ENCODE peak calls at places on chromosomes 1 and 21, in six cellular contexts. T, P, U, D, Y and A are unnamed samples.

GRCh38 chr1:96992871-96993270 is 271.3 kb downstream of the PTBP2 start:
- DNase-seq in D (no peak), U (peak), Y (no peak), T (no peak), P (no peak), A (no peak)

GRCh38 chr1:177959793-177960515 is 9.9 kb downstream of the SEC16B start:
- DNase-seq in T (peak), U (peak), D (no peak), Y (no peak), P (no peak), A (no peak)

GRCh38 chr21:34613679-34614442 is 1.1 kb downstream of the RCAN1 start:
- DNase-seq in T (peak), D (no peak), P (peak), Y (no peak), U (peak), A (no peak)

GRCh38 chr1:31382379-31382989 is 9.6 kb upstream of the FABP3 start:
- DNase-seq in T (no peak), U (no peak), Y (no peak), D (no peak), P (no peak), A (no peak)

GRCh38 chr1:52601519-52601918 is 652 bp upstream of the GPX7 start:
- DNase-seq in D (no peak), U (no peak), T (no peak), Y (no peak), P (no peak), A (no peak)

GRCh38 chr21:46138383-46138970 is 16.9 kb downstream of the FTCD start:
- DNase-seq in D (no peak), T (no peak), P (no peak), Y (no peak), U (no peak), A (no peak)

GRCh38 chr1:234620272-234620711 is 10.3 kb upstream of the IRF2BP2 start:
- DNase-seq in U (peak), Y (no peak), D (no peak), P (no peak), T (no peak), A (no peak)

GRCh38 chr1:228990906-228991569 is 255.8 kb downstream of the RHOU start:
- DNase-seq in T (no peak), D (no peak), Y (no peak), U (no peak), P (no peak), A (no peak)

GRCh38 chr1:44314401-44314800 is 40.7 kb downstream of the ERI3 start:
- DNase-seq in P (no peak), T (no peak), Y (no peak), D (no peak), U (no peak), A (no peak)

GRCh38 chr1:33094971-33095604 is 14.1 kb downstream of the AZIN2 start:
- DNase-seq in Y (no peak), U (peak), D (no peak), T (peak), P (peak), A (peak)

GRCh38 chr1:78864175-78864574 is 142.4 kb downstream of the ADGRL4 start:
- DNase-seq in Y (no peak), T (no peak), D (no peak), U (no peak), P (no peak), A (no peak)

GRCh38 chr1:229380514-229381160 is 37.8 kb upstream of the CCSAP start:
- DNase-seq in P (no peak), Y (no peak), T (no peak), U (no peak), D (no peak), A (no peak)

GRCh38 chr21:37937668-37938067 is 21.4 kb upstream of the KCNJ6 start:
- DNase-seq in Y (no peak), P (no peak), U (no peak), D (no peak), T (no peak), A (no peak)

GRCh38 chr1:200890818-200891773 is 3.6 kb upstream of the INAVA start:
- DNase-seq in P (peak), U (peak), D (no peak), T (peak), Y (no peak), A (peak)

GRCh38 chr1:239733995-239734394 is 347.6 kb downstream of the CHRM3 start:
- DNase-seq in P (no peak), Y (no peak), D (no peak), T (no peak), U (no peak), A (no peak)

GRCh38 chr1:228043281-228043845 is 36.6 kb downstream of the WNT3A start:
- DNase-seq in T (no peak), Y (no peak), P (peak), D (no peak), U (no peak), A (no peak)

GRCh38 chr21:35077975-35078374 is 28.9 kb upstream of the RUNX1 start:
- DNase-seq in Y (no peak), U (no peak), D (no peak), P (no peak), T (no peak), A (no peak)

GRCh38 chr1:9115656-9116205 is 13.2 kb downstream of the GPR157 start:
- DNase-seq in Y (no peak), T (peak), D (no peak), P (no peak), U (peak), A (no peak)

GRCh38 chr1:24085546-24085945 is 26.4 kb downstream of the MYOM3 start:
- DNase-seq in T (peak), Y (no peak), D (no peak), U (peak), P (no peak), A (no peak)

GRCh38 chr1:150109567-150109966 is 40.1 kb upstream of the PLEKHO1 start:
- DNase-seq in T (no peak), Y (no peak), D (no peak), U (no peak), P (no peak), A (no peak)

GRCh38 chr1:234839663-234840062 is 229.7 kb upstream of the IRF2BP2 start:
- DNase-seq in U (no peak), T (no peak), Y (no peak), P (no peak), D (no peak), A (no peak)

GRCh38 chr1:214292317-214292716 is 11.4 kb downstream of the SMYD2 start:
- DNase-seq in U (peak), Y (no peak), T (peak), P (no peak), D (no peak), A (no peak)

GRCh38 chr1:115327270-115327669 is 10.8 kb downstream of the NGF start:
- DNase-seq in T (no peak), D (no peak), P (no peak), Y (no peak), U (peak), A (no peak)

GRCh38 chr21:33403786-33404571 is 766 bp downstream of the IFNGR2 start:
- DNase-seq in U (peak), Y (peak), T (peak), D (no peak), P (peak), A (peak)

GRCh38 chr1:93029317-93029716 is 49.8 kb upstream of the MTF2 start:
- DNase-seq in D (no peak), Y (no peak), P (no peak), T (no peak), U (no peak), A (no peak)

GRCh38 chr1:32336963-32337675 is 1.1 kb upstream of the MARCKSL1 start:
- DNase-seq in T (peak), D (no peak), U (peak), Y (no peak), P (peak), A (no peak)

GRCh38 chr1:15100369-15101111 is 53.0 kb upstream of the TMEM51 start:
- DNase-seq in T (peak), D (no peak), P (peak), U (peak), Y (peak), A (peak)

GRCh38 chr1:190759807-190760206 is 282.1 kb upstream of the BRINP3 start:
- DNase-seq in U (no peak), D (no peak), T (no peak), Y (no peak), P (no peak), A (no peak)

GRCh38 chr1:190752131-190752530 is 274.5 kb upstream of the BRINP3 start:
- DNase-seq in T (no peak), P (no peak), U (no peak), Y (no peak), D (no peak), A (no peak)

GRCh38 chr1:190754769-190755168 is 277.1 kb upstream of the BRINP3 start:
- DNase-seq in P (no peak), Y (no peak), D (no peak), U (no peak), T (peak), A (no peak)
- TF ChIP-seq CTCF in P (no peak), Y (no peak), D (peak), U (no peak), T (no peak), A (no peak)

GRCh38 chr1:155996166-155996565 is 17.8 kb upstream of the ARHGEF2 start:
- DNase-seq in P (no peak), D (no peak), T (no peak), Y (no peak), U (no peak), A (no peak)
- TF ChIP-seq CTCF in P (no peak), D (no peak), T (no peak), Y (no peak), U (no peak), A (no peak)

DNA sequence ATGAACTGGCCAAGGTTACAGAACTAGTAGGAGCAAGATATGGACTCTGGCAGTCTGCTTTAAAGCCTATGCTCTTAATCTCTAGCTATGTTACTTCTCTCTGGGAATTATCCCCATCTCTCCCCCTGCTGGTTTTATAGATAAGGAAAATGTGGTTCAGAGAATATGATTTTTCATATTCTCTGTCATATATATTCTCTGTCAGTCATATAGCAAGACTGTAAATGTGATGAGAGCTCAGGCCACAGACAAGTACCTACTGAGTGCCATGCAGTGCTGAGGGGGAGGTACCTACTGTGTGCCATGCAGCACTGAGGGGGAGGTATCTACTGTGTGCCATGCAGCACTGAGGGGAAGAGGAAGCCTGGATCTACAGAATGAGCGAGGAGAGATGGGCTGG is 220.3 kb upstream of the FGGY start:
- DNase-seq in Y (no peak), U (peak), D (no peak), P (no peak), T (peak), A (no peak)
- TF ChIP-seq CTCF in Y (no peak), U (peak), D (peak), P (no peak), T (peak), A (peak)

GRCh38 chr1:111571987-111572386 is 47.6 kb upstream of the RAP1A start:
- DNase-seq in U (peak), P (peak), T (peak), Y (no peak), D (peak), A (no peak)

GRCh38 chr1:111568160-111568559 is 51.4 kb upstream of the RAP1A start:
- DNase-seq in T (no peak), Y (no peak), D (no peak), P (no peak), U (no peak), A (no peak)

GRCh38 chr1:111571239-111571638 is 48.4 kb upstream of the RAP1A start:
- DNase-seq in P (no peak), T (no peak), Y (no peak), D (no peak), U (no peak), A (no peak)

GRCh38 chr1:111569913-111570312 is 49.7 kb upstream of the RAP1A start:
- DNase-seq in U (no peak), T (no peak), P (peak), D (no peak), Y (no peak), A (no peak)

GRCh38 chr1:111570781-111571181 is 48.8 kb upstream of the RAP1A start:
- DNase-seq in T (no peak), D (no peak), Y (no peak), P (peak), U (no peak), A (peak)
- TF ChIP-seq CTCF in T (peak), D (no peak), Y (peak), P (no peak), U (peak), A (peak)

DNA sequence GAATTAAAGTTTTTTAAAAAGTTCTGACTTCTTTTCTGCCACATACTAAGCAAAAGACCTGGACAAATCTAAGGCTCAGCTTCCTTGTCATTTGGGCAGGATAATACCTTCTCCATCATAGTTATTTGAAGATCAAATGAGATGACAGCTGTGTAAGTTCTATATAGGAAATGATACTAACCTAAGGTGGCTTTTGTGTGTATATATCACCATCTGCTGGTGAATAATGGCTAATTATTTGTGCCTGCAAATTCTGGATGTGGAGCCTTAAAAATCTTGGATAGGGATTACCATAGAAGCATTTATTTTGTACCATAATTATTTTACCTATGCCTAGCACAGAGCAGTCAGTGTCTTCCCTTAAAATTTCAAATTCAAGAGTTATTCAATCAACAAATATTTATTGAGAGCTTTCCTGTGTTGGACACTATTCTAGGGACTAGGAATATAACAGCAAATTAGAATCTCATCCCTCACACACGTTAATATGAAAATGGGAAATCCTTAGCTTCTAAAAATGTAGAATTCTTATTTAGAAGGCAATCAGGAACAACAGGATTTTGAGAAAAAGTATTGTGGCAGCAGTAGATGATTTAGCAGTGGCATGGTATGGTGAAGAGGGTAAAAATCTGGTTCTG is 89.8 kb downstream of the TMEM200B start:
- DNase-seq in D (no peak), T (peak), U (peak), Y (no peak), P (no peak), A (no peak)
- TF ChIP-seq CTCF in D (peak), T (peak), U (peak), Y (peak), P (no peak), A (peak)

GRCh38 chr1:54124906-54125305 is 27.9 kb downstream of the CDCP2 start:
- DNase-seq in P (no peak), U (no peak), Y (no peak), D (no peak), T (no peak), A (no peak)
- TF ChIP-seq CTCF in P (no peak), U (no peak), Y (no peak), D (no peak), T (no peak), A (no peak)

DNA sequence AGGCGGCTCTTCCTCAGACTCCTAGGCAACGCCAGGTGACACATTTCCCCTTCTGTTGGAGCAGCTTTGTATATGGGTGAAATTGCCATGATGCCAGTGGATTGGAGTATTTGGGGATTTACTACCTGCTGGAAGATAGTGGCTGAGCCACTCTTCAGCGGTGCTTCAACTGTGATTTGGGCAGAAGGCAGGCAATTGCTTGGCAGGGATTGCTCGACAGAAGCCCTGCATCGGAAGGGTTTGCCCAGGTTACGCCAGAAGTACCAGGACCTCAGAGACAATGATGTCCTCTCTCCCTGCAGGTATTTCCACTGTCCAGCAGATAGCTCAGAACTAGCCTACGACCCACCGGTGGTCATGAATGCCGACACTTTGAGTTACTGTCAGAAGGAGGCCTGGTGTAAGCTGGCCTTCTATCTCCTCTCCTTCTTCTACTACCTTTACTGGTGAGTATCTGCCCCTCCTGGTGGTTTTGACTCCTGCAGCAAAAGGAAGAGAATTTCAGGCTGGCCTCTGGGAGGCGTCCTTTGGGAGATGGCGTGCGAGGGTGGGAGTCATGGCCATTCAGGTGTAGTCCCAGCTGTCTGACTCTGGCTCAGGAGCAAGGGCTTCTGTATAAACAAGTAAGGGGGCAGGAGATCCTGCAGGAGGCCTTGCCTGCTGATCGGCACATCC is 118.3 kb downstream of the CNIH3 start:
- DNase-seq in Y (no peak), P (no peak), U (no peak), T (no peak), D (no peak), A (no peak)
- TF ChIP-seq CTCF in Y (no peak), P (no peak), U (peak), T (no peak), D (no peak), A (peak)